ENCODE peak calls at places on chromosome 5, in nine cellular contexts. F is breast epithelium; I is cardiac muscle cell; L is endodermal cell; Y is neuronal stem cell; O is upper lobe of right lung; C is heart left ventricle; G is CD8-positive, alpha-beta memory T cell; S is lower lobe of right lung. R is an unnamed sample.

GRCh38 chr5:115168829-115169391 is 798 bp downstream of the TRIM36 start:
- DNase-seq in F (no peak), I (peak; percentile 12), L (peak; percentile 74), Y (peak; percentile 44), O (peak; percentile 73), C (no peak), G (no peak), S (no peak), R (no peak)

GRCh38 chr5:2780421-2781171 is 29.1 kb upstream of the IRX2 start:
- DNase-seq in F (peak; percentile 96), I (no peak), L (peak; percentile 90), Y (no peak), O (peak; percentile 95), C (no peak), G (no peak), S (peak; percentile 93), R (no peak)

GRCh38 chr5:181043285-181044092 is 3.4 kb downstream of the BTNL9 start:
- DNase-seq in F (no peak), I (no peak), L (peak; percentile 70), Y (no peak), O (no peak), C (no peak), G (no peak), S (no peak), R (no peak)

GRCh38 chr5:32332971-32333370 is 20.2 kb upstream of the MTMR12 start:
- DNase-seq in F (no peak), I (no peak), L (no peak), Y (no peak), O (no peak), C (no peak), G (no peak), S (no peak), R (no peak)

GRCh38 chr5:171494452-171495121 is 75.1 kb downstream of the FGF18 start:
- DNase-seq in F (peak; percentile 35), I (peak; percentile 79), L (peak; percentile 91), Y (peak; percentile 67), O (peak; percentile 70), C (peak; percentile 77), G (no peak), S (no peak), R (no peak)

GRCh38 chr5:169717298-169717697 is 80.2 kb downstream of the DOCK2 start:
- DNase-seq in F (peak; percentile 92), I (no peak), L (no peak), Y (no peak), O (no peak), C (no peak), G (no peak), S (no peak), R (no peak)

GRCh38 chr5:4250254-4250653 is 654.6 kb downstream of the IRX1 start:
- DNase-seq in F (no peak), I (no peak), L (no peak), Y (no peak), O (no peak), C (no peak), G (no peak), S (no peak), R (no peak)

GRCh38 chr5:176440932-176441706 is 7.1 kb upstream of the FAF2 start:
- DNase-seq in F (no peak), I (peak; percentile 22), L (peak; percentile 48), Y (no peak), O (no peak), C (no peak), G (no peak), S (no peak), R (no peak)

GRCh38 chr5:180201051-180201987 is 7.7 kb downstream of the RASGEF1C start:
- DNase-seq in F (no peak), I (peak; percentile 61), L (peak; percentile 90), Y (peak; percentile 49), O (peak; percentile 31), C (no peak), G (no peak), S (no peak), R (no peak)

GRCh38 chr5:145681686-145682085 is 153.5 kb downstream of the PRELID2 start:
- DNase-seq in F (peak; percentile 22), I (peak; percentile 74), L (peak; percentile 80), Y (peak; percentile 29), O (no peak), C (peak; percentile 25), G (no peak), S (no peak), R (no peak)

GRCh38 chr5:179275941-179276837 is 69.1 kb downstream of the ADAMTS2 start:
- DNase-seq in F (peak; percentile 70), I (no peak), L (no peak), Y (no peak), O (no peak), C (peak; percentile 89), G (peak; percentile 35), S (peak; percentile 59), R (no peak)

GRCh38 chr5:54804521-54804920 is 180.9 kb downstream of the ESM1 start:
- DNase-seq in F (no peak), I (no peak), L (no peak), Y (no peak), O (no peak), C (no peak), G (no peak), S (no peak), R (no peak)

GRCh38 chr5:96926275-96926674 is 9.6 kb upstream of the LNPEP start:
- DNase-seq in F (no peak), I (no peak), L (no peak), Y (no peak), O (no peak), C (no peak), G (no peak), S (no peak), R (no peak)

GRCh38 chr5:50874277-50874984 is 208.0 kb downstream of the PARP8 start:
- DNase-seq in F (no peak), I (peak; percentile 10), L (no peak), Y (no peak), O (no peak), C (no peak), G (no peak), S (no peak), R (no peak)

GRCh38 chr5:128349044-128349629 is 188.9 kb downstream of the FBN2 start:
- DNase-seq in F (peak; percentile 25), I (no peak), L (no peak), Y (no peak), O (no peak), C (no peak), G (no peak), S (no peak), R (no peak)

GRCh38 chr5:171315386-171315891 is 6.4 kb downstream of the TLX3 start:
- DNase-seq in F (no peak), I (no peak), L (no peak), Y (no peak), O (peak; percentile 59), C (no peak), G (no peak), S (no peak), R (no peak)

GRCh38 chr5:79183011-79183410 is 52.9 kb upstream of the JMY start:
- DNase-seq in F (no peak), I (no peak), L (no peak), Y (no peak), O (no peak), C (no peak), G (no peak), S (no peak), R (no peak)

GRCh38 chr5:115559524-115559923 is 14.9 kb upstream of the FEM1C start:
- DNase-seq in F (no peak), I (no peak), L (no peak), Y (no peak), O (no peak), C (no peak), G (no peak), S (no peak), R (no peak)

GRCh38 chr5:15266841-15267240 is 233.1 kb upstream of the FBXL7 start:
- DNase-seq in F (no peak), I (no peak), L (no peak), Y (no peak), O (no peak), C (no peak), G (no peak), S (no peak), R (no peak)

GRCh38 chr5:95810305-95811125 is 12.0 kb downstream of the GLRX start:
- DNase-seq in F (no peak), I (no peak), L (peak; percentile 42), Y (no peak), O (no peak), C (no peak), G (no peak), S (no peak), R (no peak)
- H3K4me1 ChIP-seq in F (no peaks in the 10 kb centered on the region), I (peaks cover 53% of the 10 kb centered on the region), L (peaks cover 13% of the 10 kb centered on the region), Y (peaks cover 14% of the 10 kb centered on the region), O (peaks cover 52% of the 10 kb centered on the region), C (peaks cover 52% of the 10 kb centered on the region), G (peaks cover 73% of the 10 kb centered on the region), S (peaks cover 61% of the 10 kb centered on the region), R (peaks cover 56% of the 10 kb centered on the region)

GRCh38 chr5:33474004-33474403 is 33.2 kb downstream of the TARS1 start:
- DNase-seq in F (no peak), I (no peak), L (no peak), Y (no peak), O (no peak), C (no peak), G (no peak), S (no peak), R (no peak)
- H3K36me3 ChIP-seq in F (no peaks in the 10 kb centered on the region), I (peaks cover 40% of the 10 kb centered on the region), L (peaks cover 81% of the 10 kb centered on the region), Y (peaks cover 17% of the 10 kb centered on the region), O (peaks cover 45% of the 10 kb centered on the region), C (peaks cover 85% of the 10 kb centered on the region), G (peaks cover 8% of the 10 kb centered on the region), S (peaks cover 57% of the 10 kb centered on the region), R (peaks cover 19% of the 10 kb centered on the region)

GRCh38 chr5:123088031-123088805 is 823 bp upstream of the PRDM6 start:
- DNase-seq in F (no peak), I (no peak), L (peak; percentile 80), Y (no peak), O (no peak), C (peak; percentile 27), G (no peak), S (no peak), R (no peak)

GRCh38 chr5:123087173-123088030 is 1.6 kb upstream of the PRDM6 start:
- DNase-seq in F (no peak), I (no peak), L (peak; percentile 74), Y (no peak), O (no peak), C (no peak), G (no peak), S (no peak), R (no peak)

GRCh38 chr5:123086376-123087055 is 2.5 kb upstream of the PRDM6 start:
- DNase-seq in F (no peak), I (no peak), L (peak; percentile 81), Y (no peak), O (no peak), C (no peak), G (no peak), S (no peak), R (no peak)

GRCh38 chr5:123084730-123085605 is 4.1 kb upstream of the PRDM6 start:
- DNase-seq in F (no peak), I (no peak), L (peak; percentile 61), Y (no peak), O (no peak), C (no peak), G (no peak), S (no peak), R (no peak)

GRCh38 chr5:123085638-123086286 is 3.3 kb upstream of the PRDM6 start:
- DNase-seq in F (no peak), I (no peak), L (peak; percentile 65), Y (no peak), O (no peak), C (no peak), G (no peak), S (no peak), R (no peak)
- H3K27me3 ChIP-seq in F (peaks cover 43% of the 10 kb centered on the region), I (peaks cover 98% of the 10 kb centered on the region), L (peaks cover 99% of the 10 kb centered on the region), Y (peaks cover 62% of the 10 kb centered on the region), O (peaks cover 50% of the 10 kb centered on the region), C (peaks cover 24% of the 10 kb centered on the region), G (peaks cover 26% of the 10 kb centered on the region), S (peaks cover 53% of the 10 kb centered on the region), R (peaks cover 24% of the 10 kb centered on the region)

GRCh38 chr5:52132053-52132452 is 655.7 kb upstream of the ITGA1 start:
- DNase-seq in F (no peak), I (no peak), L (no peak), Y (no peak), O (no peak), C (no peak), G (no peak), S (no peak), R (no peak)
- H3K4me1 ChIP-seq in F (no peaks in the 10 kb centered on the region), I (no peaks in the 10 kb centered on the region), L (no peaks in the 10 kb centered on the region), Y (no peaks in the 10 kb centered on the region), O (no peaks in the 10 kb centered on the region), C (no peaks in the 10 kb centered on the region), G (no peaks in the 10 kb centered on the region), S (no peaks in the 10 kb centered on the region), R (no peaks in the 10 kb centered on the region)